ENCODE peak calls at places on chromosomes 2 and 18, in four cellular contexts. One of them, this sample, is unnamed.

GRCh38 chr2:10721344-10722251 is at the start of gene ATP6V1C2:
- DNase-seq in PC-9: peak; percentile 61
- DNase-seq in brain microvascular endothelial cell: no peak
- DNase-seq in lung: peak; percentile 40
- DNase-seq in this sample: peak; percentile 27

GRCh38 chr2:208165059-208165458 is 1.7 kb upstream of the CRYGA start:
- DNase-seq in PC-9: no peak
- DNase-seq in brain microvascular endothelial cell: no peak
- DNase-seq in lung: no peak
- DNase-seq in this sample: no peak

GRCh38 chr2:42585779-42586178 is 17.3 kb downstream of the MTA3 start:
- DNase-seq in PC-9: peak; percentile 64
- DNase-seq in brain microvascular endothelial cell: no peak
- DNase-seq in lung: no peak
- DNase-seq in this sample: no peak

GRCh38 chr18:31830686-31831085 is 70.0 kb upstream of the SLC25A52 start:
- DNase-seq in PC-9: no peak
- DNase-seq in brain microvascular endothelial cell: no peak
- DNase-seq in lung: no peak
- DNase-seq in this sample: no peak

GRCh38 chr18:79400091-79400590 is 4.4 kb downstream of the NFATC1 start:
- DNase-seq in PC-9: no peak
- DNase-seq in brain microvascular endothelial cell: no peak
- DNase-seq in lung: no peak
- DNase-seq in this sample: peak; percentile 61

GRCh38 chr2:231190531-231191197 is 7.8 kb upstream of the ARMC9 start:
- DNase-seq in PC-9: peak; percentile 45
- DNase-seq in brain microvascular endothelial cell: peak; percentile 28
- DNase-seq in lung: no peak
- DNase-seq in this sample: peak; percentile 47

GRCh38 chr2:159788218-159788617 is 9.8 kb downstream of the CD302 start:
- DNase-seq in PC-9: peak; percentile 6
- DNase-seq in brain microvascular endothelial cell: no peak
- DNase-seq in lung: peak; percentile 65
- DNase-seq in this sample: no peak

GRCh38 chr18:677951-678363 is 20.5 kb downstream of the TYMS start:
- DNase-seq in PC-9: no peak
- DNase-seq in brain microvascular endothelial cell: no peak
- DNase-seq in lung: no peak
- DNase-seq in this sample: no peak

GRCh38 chr2:202267495-202267894 is 1.9 kb downstream of the NOP58 start:
- DNase-seq in PC-9: no peak
- DNase-seq in brain microvascular endothelial cell: no peak
- DNase-seq in lung: no peak
- DNase-seq in this sample: no peak

GRCh38 chr2:1823187-1824169 is 79.2 kb upstream of the PXDN start:
- DNase-seq in PC-9: no peak
- DNase-seq in brain microvascular endothelial cell: no peak
- DNase-seq in lung: no peak
- DNase-seq in this sample: no peak

GRCh38 chr18:68992719-68993482 is 195.0 kb downstream of the CCDC102B start:
- DNase-seq in PC-9: no peak
- DNase-seq in brain microvascular endothelial cell: no peak
- DNase-seq in lung: no peak
- DNase-seq in this sample: peak; percentile 1

GRCh38 chr2:174675615-174676014 is 78.0 kb upstream of the WIPF1 start:
- DNase-seq in PC-9: no peak
- DNase-seq in brain microvascular endothelial cell: no peak
- DNase-seq in lung: no peak
- DNase-seq in this sample: no peak

GRCh38 chr2:137172162-137172561 is 406.8 kb downstream of the THSD7B start:
- DNase-seq in PC-9: no peak
- DNase-seq in brain microvascular endothelial cell: no peak
- DNase-seq in lung: no peak
- DNase-seq in this sample: no peak

GRCh38 chr2:137178955-137179377 is 413.6 kb downstream of the THSD7B start:
- DNase-seq in PC-9: no peak
- DNase-seq in brain microvascular endothelial cell: no peak
- DNase-seq in lung: no peak
- DNase-seq in this sample: peak; percentile 53

GRCh38 chr2:137167651-137168050 is 402.3 kb downstream of the THSD7B start:
- DNase-seq in PC-9: no peak
- DNase-seq in brain microvascular endothelial cell: no peak
- DNase-seq in lung: no peak
- DNase-seq in this sample: no peak

GRCh38 chr2:137168564-137168963 is 403.2 kb downstream of the THSD7B start:
- DNase-seq in PC-9: no peak
- DNase-seq in brain microvascular endothelial cell: no peak
- DNase-seq in lung: no peak
- DNase-seq in this sample: peak; percentile 46

DNA sequence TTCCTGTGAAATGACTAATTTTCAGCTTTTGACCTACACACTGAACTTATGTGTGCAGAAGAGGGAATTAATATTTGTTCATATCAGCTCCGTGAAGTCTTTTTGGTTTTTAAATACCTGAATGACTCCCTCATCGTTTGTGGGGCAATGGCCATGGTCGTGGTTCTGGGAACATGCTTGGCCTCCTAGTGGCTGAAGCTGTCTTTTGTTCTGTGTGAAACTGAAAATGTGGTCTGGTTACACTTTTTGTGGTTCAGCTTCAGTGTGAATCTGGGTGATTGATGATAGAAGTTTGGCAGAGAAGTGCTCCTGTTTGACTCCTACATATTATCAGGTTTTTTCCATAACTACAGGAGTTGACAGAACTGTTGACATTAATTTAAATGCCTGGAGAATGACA is 408.2 kb downstream of the THSD7B start:
- DNase-seq in PC-9: no peak
- DNase-seq in brain microvascular endothelial cell: peak; percentile 94
- DNase-seq in lung: no peak
- DNase-seq in this sample: peak; percentile 25
- TF ChIP-seq CTCF in PC-9: no peak
- TF ChIP-seq CTCF in brain microvascular endothelial cell: peak; percentile 81
- TF ChIP-seq CTCF in lung: no peak
- TF ChIP-seq CTCF in this sample: peak; percentile 42

GRCh38 chr2:75656563-75656962 is 10.0 kb downstream of the MRPL19 start:
- DNase-seq in PC-9: no peak
- DNase-seq in brain microvascular endothelial cell: no peak
- DNase-seq in lung: no peak
- DNase-seq in this sample: no peak
- H3K4me3 ChIP-seq in PC-9: no peak overlapping the region
- H3K4me3 ChIP-seq in brain microvascular endothelial cell: no peak overlapping the region
- H3K4me3 ChIP-seq in lung: no peak overlapping the region
- H3K4me3 ChIP-seq in this sample: no peak overlapping the region

GRCh38 chr2:7030810-7031209 is 113.6 kb downstream of the RNF144A start:
- DNase-seq in PC-9: no peak
- DNase-seq in brain microvascular endothelial cell: no peak
- DNase-seq in lung: no peak
- DNase-seq in this sample: no peak

GRCh38 chr2:7033136-7033960 is 116.1 kb downstream of the RNF144A start:
- DNase-seq in PC-9: no peak
- DNase-seq in brain microvascular endothelial cell: no peak
- DNase-seq in lung: no peak
- DNase-seq in this sample: no peak

GRCh38 chr2:7029291-7030059 is 112.3 kb downstream of the RNF144A start:
- DNase-seq in PC-9: no peak
- DNase-seq in brain microvascular endothelial cell: no peak
- DNase-seq in lung: no peak
- DNase-seq in this sample: no peak

GRCh38 chr2:7032371-7032770 is 115.2 kb downstream of the RNF144A start:
- DNase-seq in PC-9: no peak
- DNase-seq in brain microvascular endothelial cell: no peak
- DNase-seq in lung: no peak
- DNase-seq in this sample: no peak

GRCh38 chr2:7031424-7032245 is 114.4 kb downstream of the RNF144A start:
- DNase-seq in PC-9: peak; percentile 56
- DNase-seq in brain microvascular endothelial cell: peak; percentile 24
- DNase-seq in lung: peak; percentile 94
- DNase-seq in this sample: no peak
- TF ChIP-seq CTCF in PC-9: no peak
- TF ChIP-seq CTCF in brain microvascular endothelial cell: no peak
- TF ChIP-seq CTCF in lung: no peak
- TF ChIP-seq CTCF in this sample: no peak

GRCh38 chr2:134410831-134411231 is 157.0 kb downstream of the MGAT5 start:
- DNase-seq in PC-9: no peak
- DNase-seq in brain microvascular endothelial cell: peak; percentile 66
- DNase-seq in lung: no peak
- DNase-seq in this sample: peak; percentile 34

GRCh38 chr2:134411279-134411827 is 157.5 kb downstream of the MGAT5 start:
- DNase-seq in PC-9: no peak
- DNase-seq in brain microvascular endothelial cell: no peak
- DNase-seq in lung: no peak
- DNase-seq in this sample: no peak

GRCh38 chr2:134412639-134412999 is 158.7 kb downstream of the MGAT5 start:
- DNase-seq in PC-9: no peak
- DNase-seq in brain microvascular endothelial cell: no peak
- DNase-seq in lung: no peak
- DNase-seq in this sample: no peak

GRCh38 chr2:134413430-134413829 is 159.6 kb downstream of the MGAT5 start:
- DNase-seq in PC-9: no peak
- DNase-seq in brain microvascular endothelial cell: no peak
- DNase-seq in lung: no peak
- DNase-seq in this sample: peak; percentile 37

DNA sequence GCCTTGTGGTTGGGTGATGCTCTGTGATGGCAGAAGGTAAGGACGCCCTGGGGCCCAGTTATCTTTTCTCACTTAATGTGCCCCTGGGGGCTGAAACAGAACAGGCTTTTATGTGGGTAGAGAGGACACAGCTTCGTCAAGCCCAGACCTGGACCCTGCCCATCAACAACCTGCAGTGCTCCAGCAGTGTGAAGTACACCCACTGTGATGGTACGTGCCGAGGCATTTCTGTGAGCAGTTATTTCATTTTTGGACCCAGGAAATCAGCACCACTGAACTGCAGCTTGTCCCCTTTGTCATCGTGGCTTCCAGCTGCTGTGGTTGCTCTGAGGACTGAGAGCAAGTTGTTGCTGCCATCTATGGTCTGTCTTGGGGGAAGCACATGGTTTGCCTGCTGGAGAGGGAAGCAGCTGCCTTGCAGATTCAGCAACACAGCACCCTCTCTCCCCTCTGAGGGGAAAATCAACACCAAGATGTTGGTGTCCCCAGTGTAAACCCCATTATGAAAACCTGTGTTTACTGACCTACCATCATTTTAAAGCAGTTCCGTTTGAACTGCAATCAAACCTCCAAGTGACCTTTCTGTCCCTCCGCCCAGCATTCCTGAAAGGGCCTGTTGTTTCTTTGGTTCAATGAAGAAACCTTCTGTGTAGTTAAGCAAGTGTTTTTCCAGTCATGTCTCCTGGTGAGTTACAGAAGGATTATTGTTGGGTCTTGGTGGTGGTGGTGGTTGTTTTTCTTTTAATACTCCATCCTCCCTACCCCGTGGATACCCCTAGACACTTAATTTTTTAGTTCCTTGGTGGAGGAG is 158.2 kb downstream of the MGAT5 start:
- DNase-seq in PC-9: peak; percentile 36
- DNase-seq in brain microvascular endothelial cell: peak; percentile 74
- DNase-seq in lung: peak; percentile 51
- DNase-seq in this sample: peak; percentile 80
- H3K4me3 ChIP-seq in PC-9: no peak overlapping the region
- H3K4me3 ChIP-seq in brain microvascular endothelial cell: no peak overlapping the region
- H3K4me3 ChIP-seq in lung: no peak overlapping the region
- H3K4me3 ChIP-seq in this sample: no peak overlapping the region

GRCh38 chr2:79982445-79982844 is 322.1 kb downstream of the LRRTM1 start:
- DNase-seq in PC-9: no peak
- DNase-seq in brain microvascular endothelial cell: no peak
- DNase-seq in lung: no peak
- DNase-seq in this sample: no peak
- TF ChIP-seq CTCF in PC-9: peak; percentile 57
- TF ChIP-seq CTCF in brain microvascular endothelial cell: peak; percentile 52
- TF ChIP-seq CTCF in lung: no peak
- TF ChIP-seq CTCF in this sample: peak; percentile 37

GRCh38 chr2:233450854-233451575 is 96.7 kb downstream of the DGKD start:
- DNase-seq in PC-9: no peak
- DNase-seq in brain microvascular endothelial cell: no peak
- DNase-seq in lung: no peak
- DNase-seq in this sample: no peak
- H3K4me3 ChIP-seq in PC-9: no peak overlapping the region
- H3K4me3 ChIP-seq in brain microvascular endothelial cell: no peak overlapping the region
- H3K4me3 ChIP-seq in lung: no peak overlapping the region
- H3K4me3 ChIP-seq in this sample: no peak overlapping the region

This sample was measured in foreskin fibroblast.